ENCODE peak calls at places on chromosome 21, in four cellular contexts. One of them, this sample, is unnamed. For H3K9me3, the result is how much of the 10 kb centered on the place peaks cover.

GRCh38 chr21:41068411-41069304 is 99.3 kb upstream of the BACE2 start:
- DNase-seq in CD8-positive, alpha-beta memory T cell: peak
- DNase-seq in psoas muscle: peak
- DNase-seq in lower lobe of right lung: peak
- DNase-seq in this sample: peak

GRCh38 chr21:37982496-37983318 is 66.5 kb upstream of the KCNJ6 start:
- DNase-seq in psoas muscle: no peak
- DNase-seq in CD8-positive, alpha-beta memory T cell: no peak
- DNase-seq in lower lobe of right lung: no peak
- DNase-seq in this sample: no peak

GRCh38 chr21:19463966-19464365 is 1060.4 kb upstream of the TMPRSS15 start:
- DNase-seq in lower lobe of right lung: no peak
- DNase-seq in psoas muscle: no peak
- DNase-seq in CD8-positive, alpha-beta memory T cell: no peak
- DNase-seq in this sample: no peak

GRCh38 chr21:41059871-41060270 is 108.1 kb upstream of the BACE2 start:
- DNase-seq in psoas muscle: no peak
- DNase-seq in CD8-positive, alpha-beta memory T cell: no peak
- DNase-seq in lower lobe of right lung: no peak
- DNase-seq in this sample: no peak

GRCh38 chr21:41477641-41478318 is 30.2 kb downstream of the TMPRSS2 start:
- DNase-seq in psoas muscle: no peak
- DNase-seq in lower lobe of right lung: no peak
- DNase-seq in CD8-positive, alpha-beta memory T cell: no peak
- DNase-seq in this sample: no peak

GRCh38 chr21:37579356-37579755 is 212.8 kb downstream of the DYRK1A start:
- DNase-seq in lower lobe of right lung: no peak
- DNase-seq in psoas muscle: no peak
- DNase-seq in CD8-positive, alpha-beta memory T cell: no peak
- DNase-seq in this sample: no peak

GRCh38 chr21:33491373-33492102 is at the start of gene DNAJC28:
- DNase-seq in psoas muscle: peak
- DNase-seq in CD8-positive, alpha-beta memory T cell: peak
- DNase-seq in lower lobe of right lung: peak
- DNase-seq in this sample: peak

GRCh38 chr21:19326581-19327319 is 923.2 kb upstream of the TMPRSS15 start:
- DNase-seq in psoas muscle: no peak
- DNase-seq in CD8-positive, alpha-beta memory T cell: no peak
- DNase-seq in lower lobe of right lung: no peak
- DNase-seq in this sample: no peak

GRCh38 chr21:38875694-38876492 is 70.2 kb downstream of the ETS2 start:
- DNase-seq in CD8-positive, alpha-beta memory T cell: no peak
- DNase-seq in lower lobe of right lung: no peak
- DNase-seq in psoas muscle: no peak
- DNase-seq in this sample: no peak

GRCh38 chr21:26453258-26453657 is 119.8 kb downstream of the CYYR1 start:
- DNase-seq in psoas muscle: no peak
- DNase-seq in CD8-positive, alpha-beta memory T cell: no peak
- DNase-seq in lower lobe of right lung: no peak
- DNase-seq in this sample: no peak

GRCh38 chr21:28521932-28522826 is 470.5 kb downstream of the LTN1 start:
- DNase-seq in CD8-positive, alpha-beta memory T cell: no peak
- DNase-seq in psoas muscle: no peak
- DNase-seq in lower lobe of right lung: no peak
- DNase-seq in this sample: no peak

GRCh38 chr21:32412162-32412997 is at the start of gene EVA1C:
- DNase-seq in lower lobe of right lung: peak
- DNase-seq in psoas muscle: peak
- DNase-seq in CD8-positive, alpha-beta memory T cell: peak
- DNase-seq in this sample: peak

GRCh38 chr21:14356771-14357170 is 26.2 kb downstream of the HSPA13 start:
- DNase-seq in psoas muscle: no peak
- DNase-seq in lower lobe of right lung: no peak
- DNase-seq in CD8-positive, alpha-beta memory T cell: no peak
- DNase-seq in this sample: no peak

GRCh38 chr21:33286600-33287456 is 20.7 kb downstream of the IL10RB start:
- DNase-seq in psoas muscle: no peak
- DNase-seq in lower lobe of right lung: no peak
- DNase-seq in CD8-positive, alpha-beta memory T cell: no peak
- DNase-seq in this sample: no peak

GRCh38 chr21:19245188-19245580 is 841.6 kb upstream of the TMPRSS15 start:
- DNase-seq in lower lobe of right lung: no peak
- DNase-seq in psoas muscle: no peak
- DNase-seq in CD8-positive, alpha-beta memory T cell: no peak
- DNase-seq in this sample: no peak

GRCh38 chr21:37915941-37916794 is at the start of gene KCNJ6:
- DNase-seq in lower lobe of right lung: peak
- DNase-seq in CD8-positive, alpha-beta memory T cell: no peak
- DNase-seq in psoas muscle: peak
- DNase-seq in this sample: no peak

GRCh38 chr21:22223385-22223784 is 1225.2 kb downstream of the NCAM2 start:
- DNase-seq in CD8-positive, alpha-beta memory T cell: no peak
- DNase-seq in lower lobe of right lung: no peak
- DNase-seq in psoas muscle: no peak
- DNase-seq in this sample: no peak

GRCh38 chr21:10640446-10640845 is 119.1 kb downstream of the TPTE start:
- DNase-seq in psoas muscle: no peak
- DNase-seq in lower lobe of right lung: no peak
- DNase-seq in CD8-positive, alpha-beta memory T cell: no peak
- DNase-seq in this sample: no peak
- H3K9me3 ChIP-seq in psoas muscle: under half
- H3K9me3 ChIP-seq in lower lobe of right lung: under half
- H3K9me3 ChIP-seq in CD8-positive, alpha-beta memory T cell: under half
- H3K9me3 ChIP-seq in this sample: under half

GRCh38 chr21:36265431-36265830 is 54.6 kb upstream of the MORC3 start:
- DNase-seq in CD8-positive, alpha-beta memory T cell: no peak
- DNase-seq in psoas muscle: no peak
- DNase-seq in lower lobe of right lung: no peak
- DNase-seq in this sample: no peak
- H3K9me3 ChIP-seq in CD8-positive, alpha-beta memory T cell: under half
- H3K9me3 ChIP-seq in psoas muscle: under half
- H3K9me3 ChIP-seq in lower lobe of right lung: under half
- H3K9me3 ChIP-seq in this sample: under half

GRCh38 chr21:45959182-45959581 is 22.4 kb upstream of the COL6A1 start:
- DNase-seq in lower lobe of right lung: no peak
- DNase-seq in CD8-positive, alpha-beta memory T cell: no peak
- DNase-seq in psoas muscle: no peak
- DNase-seq in this sample: no peak
- H3K9me3 ChIP-seq in lower lobe of right lung: under half
- H3K9me3 ChIP-seq in CD8-positive, alpha-beta memory T cell: under half
- H3K9me3 ChIP-seq in psoas muscle: under half
- H3K9me3 ChIP-seq in this sample: under half

GRCh38 chr21:30625449-30625848 is 5.0 kb downstream of the KRTAP20-4 start:
- DNase-seq in CD8-positive, alpha-beta memory T cell: no peak
- DNase-seq in psoas muscle: no peak
- DNase-seq in lower lobe of right lung: no peak
- DNase-seq in this sample: no peak
- H3K9me3 ChIP-seq in CD8-positive, alpha-beta memory T cell: under half
- H3K9me3 ChIP-seq in psoas muscle: under half
- H3K9me3 ChIP-seq in lower lobe of right lung: under half
- H3K9me3 ChIP-seq in this sample: under half

GRCh38 chr21:45125347-45125746 is 51.0 kb downstream of the ADARB1 start:
- DNase-seq in CD8-positive, alpha-beta memory T cell: no peak
- DNase-seq in psoas muscle: no peak
- DNase-seq in lower lobe of right lung: no peak
- DNase-seq in this sample: no peak

GRCh38 chr21:45123440-45123839 is 49.1 kb downstream of the ADARB1 start:
- DNase-seq in psoas muscle: no peak
- DNase-seq in CD8-positive, alpha-beta memory T cell: no peak
- DNase-seq in lower lobe of right lung: no peak
- DNase-seq in this sample: no peak

GRCh38 chr21:45126085-45126687 is 51.8 kb downstream of the ADARB1 start:
- DNase-seq in lower lobe of right lung: no peak
- DNase-seq in psoas muscle: no peak
- DNase-seq in CD8-positive, alpha-beta memory T cell: no peak
- DNase-seq in this sample: no peak

GRCh38 chr21:45122432-45123132 is 48.2 kb downstream of the ADARB1 start:
- DNase-seq in psoas muscle: no peak
- DNase-seq in CD8-positive, alpha-beta memory T cell: no peak
- DNase-seq in lower lobe of right lung: no peak
- DNase-seq in this sample: no peak

GRCh38 chr21:45124596-45124995 is 50.2 kb downstream of the ADARB1 start:
- DNase-seq in lower lobe of right lung: no peak
- DNase-seq in CD8-positive, alpha-beta memory T cell: no peak
- DNase-seq in psoas muscle: no peak
- DNase-seq in this sample: no peak
- H3K9me3 ChIP-seq in lower lobe of right lung: under half
- H3K9me3 ChIP-seq in CD8-positive, alpha-beta memory T cell: under half
- H3K9me3 ChIP-seq in psoas muscle: under half
- H3K9me3 ChIP-seq in this sample: under half

DNA sequence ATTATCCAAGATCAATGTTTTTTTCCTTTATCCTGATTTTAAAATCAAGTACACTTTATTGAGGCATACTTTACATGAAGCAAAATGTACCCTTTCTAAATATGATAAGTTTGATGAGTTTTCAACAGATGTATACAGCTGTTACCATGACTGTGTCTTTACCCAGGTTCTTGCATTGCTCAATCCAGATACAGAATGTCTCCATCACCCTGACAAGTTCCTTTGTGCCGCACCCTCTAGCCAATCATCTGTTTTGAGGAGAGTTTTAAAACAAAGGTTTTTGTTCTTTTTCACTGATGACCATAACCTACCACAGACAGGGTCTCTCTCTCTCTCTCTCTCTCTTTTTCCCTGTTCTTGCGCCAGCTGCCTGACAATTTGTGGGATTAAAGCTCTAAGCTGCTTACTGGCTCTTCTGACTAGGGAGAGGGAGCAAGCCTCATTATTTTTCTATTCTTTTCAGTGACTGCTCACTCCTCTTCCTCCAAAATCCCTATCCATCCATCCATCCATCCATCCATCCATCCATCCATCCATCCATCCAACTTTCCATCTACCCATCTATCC is 1.2 kb upstream of the KCNE1 start:
- DNase-seq in CD8-positive, alpha-beta memory T cell: no peak
- DNase-seq in psoas muscle: no peak
- DNase-seq in lower lobe of right lung: no peak
- DNase-seq in this sample: no peak
- H3K9me3 ChIP-seq in CD8-positive, alpha-beta memory T cell: under half
- H3K9me3 ChIP-seq in psoas muscle: under half
- H3K9me3 ChIP-seq in lower lobe of right lung: under half
- H3K9me3 ChIP-seq in this sample: under half